ENCODE peak calls at places on chromosomes 13 and 19, in nine cellular contexts. One of them, this sample, is unnamed.

GRCh38 chr19:11019262-11019661 is 58.4 kb downstream of the SMARCA4 start:
- ATAC-seq in body of pancreas: no peak
- ATAC-seq in HCT116: no peak
- ATAC-seq in HepG2: no peak
- ATAC-seq in heart left ventricle: no peak
- ATAC-seq in A549: no peak
- ATAC-seq in K562: no peak
- ATAC-seq in IMR-90: no peak
- ATAC-seq in upper lobe of left lung: no peak
- ATAC-seq in this sample: no peak

GRCh38 chr19:58038688-58039204 is 4.9 kb downstream of the ZSCAN1 start:
- ATAC-seq in body of pancreas: no peak
- ATAC-seq in HCT116: no peak
- ATAC-seq in HepG2: peak
- ATAC-seq in heart left ventricle: no peak
- ATAC-seq in A549: no peak
- ATAC-seq in K562: no peak
- ATAC-seq in IMR-90: no peak
- ATAC-seq in upper lobe of left lung: no peak
- ATAC-seq in this sample: no peak

GRCh38 chr13:24243311-24243710 is 66.1 kb upstream of the C1QTNF9 start:
- ATAC-seq in body of pancreas: no peak
- ATAC-seq in HCT116: no peak
- ATAC-seq in HepG2: no peak
- ATAC-seq in heart left ventricle: no peak
- ATAC-seq in A549: no peak
- ATAC-seq in K562: no peak
- ATAC-seq in IMR-90: no peak
- ATAC-seq in upper lobe of left lung: peak
- ATAC-seq in this sample: peak

GRCh38 chr13:60051754-60052153 is 112.0 kb downstream of the DIAPH3 start:
- ATAC-seq in body of pancreas: no peak
- ATAC-seq in HCT116: no peak
- ATAC-seq in HepG2: no peak
- ATAC-seq in heart left ventricle: no peak
- ATAC-seq in A549: no peak
- ATAC-seq in K562: no peak
- ATAC-seq in IMR-90: no peak
- ATAC-seq in upper lobe of left lung: no peak
- ATAC-seq in this sample: no peak

GRCh38 chr13:74230984-74231443 is 96.8 kb upstream of the KLF12 start:
- ATAC-seq in body of pancreas: no peak
- ATAC-seq in HCT116: no peak
- ATAC-seq in HepG2: no peak
- ATAC-seq in heart left ventricle: no peak
- ATAC-seq in A549: no peak
- ATAC-seq in K562: no peak
- ATAC-seq in IMR-90: no peak
- ATAC-seq in upper lobe of left lung: no peak
- ATAC-seq in this sample: no peak

GRCh38 chr19:5579697-5580096 is 11.9 kb upstream of the TINCR start:
- ATAC-seq in body of pancreas: no peak
- ATAC-seq in HCT116: no peak
- ATAC-seq in HepG2: no peak
- ATAC-seq in heart left ventricle: no peak
- ATAC-seq in A549: no peak
- ATAC-seq in K562: no peak
- ATAC-seq in IMR-90: no peak
- ATAC-seq in upper lobe of left lung: no peak
- ATAC-seq in this sample: no peak

GRCh38 chr13:50829896-50830295 is 13.6 kb downstream of the DLEU7 start:
- ATAC-seq in body of pancreas: no peak
- ATAC-seq in HCT116: no peak
- ATAC-seq in HepG2: no peak
- ATAC-seq in heart left ventricle: no peak
- ATAC-seq in A549: no peak
- ATAC-seq in K562: no peak
- ATAC-seq in IMR-90: no peak
- ATAC-seq in upper lobe of left lung: no peak
- ATAC-seq in this sample: peak

GRCh38 chr13:31814523-31814922 is 75.2 kb downstream of the RXFP2 start:
- ATAC-seq in body of pancreas: no peak
- ATAC-seq in HCT116: no peak
- ATAC-seq in HepG2: no peak
- ATAC-seq in heart left ventricle: no peak
- ATAC-seq in A549: no peak
- ATAC-seq in K562: no peak
- ATAC-seq in IMR-90: no peak
- ATAC-seq in upper lobe of left lung: no peak
- ATAC-seq in this sample: no peak

GRCh38 chr13:40271931-40272775 is 394.3 kb downstream of the FOXO1 start:
- ATAC-seq in body of pancreas: peak
- ATAC-seq in HCT116: peak
- ATAC-seq in HepG2: no peak
- ATAC-seq in heart left ventricle: peak
- ATAC-seq in A549: peak
- ATAC-seq in K562: no peak
- ATAC-seq in IMR-90: no peak
- ATAC-seq in upper lobe of left lung: no peak
- ATAC-seq in this sample: peak

GRCh38 chr19:29679598-29680210 is 14.4 kb downstream of the PLEKHF1 start:
- ATAC-seq in body of pancreas: no peak
- ATAC-seq in HCT116: no peak
- ATAC-seq in HepG2: no peak
- ATAC-seq in heart left ventricle: no peak
- ATAC-seq in A549: no peak
- ATAC-seq in K562: no peak
- ATAC-seq in IMR-90: no peak
- ATAC-seq in upper lobe of left lung: no peak
- ATAC-seq in this sample: no peak

GRCh38 chr19:29277107-29277506 is 64.2 kb upstream of the UQCRFS1 start:
- ATAC-seq in body of pancreas: no peak
- ATAC-seq in HCT116: no peak
- ATAC-seq in HepG2: no peak
- ATAC-seq in heart left ventricle: peak
- ATAC-seq in A549: peak
- ATAC-seq in K562: peak
- ATAC-seq in IMR-90: no peak
- ATAC-seq in upper lobe of left lung: no peak
- ATAC-seq in this sample: no peak

GRCh38 chr13:40127476-40127875 is 472.0 kb downstream of the COG6 start:
- ATAC-seq in body of pancreas: no peak
- ATAC-seq in HCT116: no peak
- ATAC-seq in HepG2: no peak
- ATAC-seq in heart left ventricle: no peak
- ATAC-seq in A549: no peak
- ATAC-seq in K562: no peak
- ATAC-seq in IMR-90: no peak
- ATAC-seq in upper lobe of left lung: no peak
- ATAC-seq in this sample: no peak

GRCh38 chr19:2051771-2052704 is 994 bp upstream of the MKNK2 start:
- ATAC-seq in body of pancreas: no peak
- ATAC-seq in HCT116: no peak
- ATAC-seq in HepG2: peak
- ATAC-seq in heart left ventricle: no peak
- ATAC-seq in A549: no peak
- ATAC-seq in K562: no peak
- ATAC-seq in IMR-90: no peak
- ATAC-seq in upper lobe of left lung: no peak
- ATAC-seq in this sample: no peak

GRCh38 chr13:73861136-73861535 is 273.1 kb downstream of the KLF12 start:
- ATAC-seq in body of pancreas: no peak
- ATAC-seq in HCT116: no peak
- ATAC-seq in HepG2: no peak
- ATAC-seq in heart left ventricle: no peak
- ATAC-seq in A549: no peak
- ATAC-seq in K562: no peak
- ATAC-seq in IMR-90: no peak
- ATAC-seq in upper lobe of left lung: no peak
- ATAC-seq in this sample: no peak

GRCh38 chr13:30323524-30323923 is 16.2 kb upstream of the KATNAL1 start:
- ATAC-seq in body of pancreas: no peak
- ATAC-seq in HCT116: no peak
- ATAC-seq in HepG2: no peak
- ATAC-seq in heart left ventricle: no peak
- ATAC-seq in A549: no peak
- ATAC-seq in K562: no peak
- ATAC-seq in IMR-90: no peak
- ATAC-seq in upper lobe of left lung: no peak
- ATAC-seq in this sample: no peak

GRCh38 chr13:80873589-80873988 is 532.7 kb upstream of the SPRY2 start:
- ATAC-seq in body of pancreas: no peak
- ATAC-seq in HCT116: no peak
- ATAC-seq in HepG2: no peak
- ATAC-seq in heart left ventricle: peak
- ATAC-seq in A549: no peak
- ATAC-seq in K562: no peak
- ATAC-seq in IMR-90: no peak
- ATAC-seq in upper lobe of left lung: no peak
- ATAC-seq in this sample: no peak

GRCh38 chr19:44356383-44357111 is at the start of gene ZNF112:
- ATAC-seq in body of pancreas: peak
- ATAC-seq in HCT116: peak
- ATAC-seq in HepG2: peak
- ATAC-seq in heart left ventricle: peak
- ATAC-seq in A549: peak
- ATAC-seq in K562: peak
- ATAC-seq in IMR-90: peak
- ATAC-seq in upper lobe of left lung: peak
- ATAC-seq in this sample: peak
- TF ChIP-seq POLR2A in body of pancreas: peak
- TF ChIP-seq POLR2A in HCT116: peak
- TF ChIP-seq POLR2A in HepG2: peak
- TF ChIP-seq POLR2A in heart left ventricle: no peak
- TF ChIP-seq POLR2A in A549: peak
- TF ChIP-seq POLR2A in K562: no peak
- TF ChIP-seq POLR2A in IMR-90: peak
- TF ChIP-seq POLR2A in upper lobe of left lung: no peak
- TF ChIP-seq POLR2A in this sample: no peak

GRCh38 chr19:42422092-42422575 is 5.1 kb downstream of the LIPE start:
- ATAC-seq in body of pancreas: no peak
- ATAC-seq in HCT116: no peak
- ATAC-seq in HepG2: no peak
- ATAC-seq in heart left ventricle: peak
- ATAC-seq in A549: no peak
- ATAC-seq in K562: no peak
- ATAC-seq in IMR-90: no peak
- ATAC-seq in upper lobe of left lung: no peak
- ATAC-seq in this sample: no peak
- H3K27ac ChIP-seq in body of pancreas: no peak
- H3K27ac ChIP-seq in HCT116: no peak
- H3K27ac ChIP-seq in HepG2: no peak
- H3K27ac ChIP-seq in heart left ventricle: peak
- H3K27ac ChIP-seq in A549: no peak
- H3K27ac ChIP-seq in K562: no peak
- H3K27ac ChIP-seq in IMR-90: no peak
- H3K27ac ChIP-seq in upper lobe of left lung: peak
- H3K27ac ChIP-seq in this sample: no peak

GRCh38 chr13:112071011-112071901 is 4.3 kb downstream of the SOX1 start:
- ATAC-seq in body of pancreas: no peak
- ATAC-seq in HCT116: no peak
- ATAC-seq in HepG2: no peak
- ATAC-seq in heart left ventricle: no peak
- ATAC-seq in A549: no peak
- ATAC-seq in K562: no peak
- ATAC-seq in IMR-90: no peak
- ATAC-seq in upper lobe of left lung: no peak
- ATAC-seq in this sample: no peak

GRCh38 chr13:112071902-112072530 is 5.1 kb downstream of the SOX1 start:
- ATAC-seq in body of pancreas: no peak
- ATAC-seq in HCT116: no peak
- ATAC-seq in HepG2: no peak
- ATAC-seq in heart left ventricle: no peak
- ATAC-seq in A549: no peak
- ATAC-seq in K562: no peak
- ATAC-seq in IMR-90: no peak
- ATAC-seq in upper lobe of left lung: no peak
- ATAC-seq in this sample: no peak

GRCh38 chr13:112074139-112074710 is 7.3 kb downstream of the SOX1 start:
- ATAC-seq in body of pancreas: no peak
- ATAC-seq in HCT116: no peak
- ATAC-seq in HepG2: no peak
- ATAC-seq in heart left ventricle: no peak
- ATAC-seq in A549: no peak
- ATAC-seq in K562: no peak
- ATAC-seq in IMR-90: no peak
- ATAC-seq in upper lobe of left lung: no peak
- ATAC-seq in this sample: no peak

GRCh38 chr13:112073245-112074138 is 6.5 kb downstream of the SOX1 start:
- ATAC-seq in body of pancreas: no peak
- ATAC-seq in HCT116: no peak
- ATAC-seq in HepG2: no peak
- ATAC-seq in heart left ventricle: peak
- ATAC-seq in A549: no peak
- ATAC-seq in K562: no peak
- ATAC-seq in IMR-90: no peak
- ATAC-seq in upper lobe of left lung: peak
- ATAC-seq in this sample: no peak

DNA sequence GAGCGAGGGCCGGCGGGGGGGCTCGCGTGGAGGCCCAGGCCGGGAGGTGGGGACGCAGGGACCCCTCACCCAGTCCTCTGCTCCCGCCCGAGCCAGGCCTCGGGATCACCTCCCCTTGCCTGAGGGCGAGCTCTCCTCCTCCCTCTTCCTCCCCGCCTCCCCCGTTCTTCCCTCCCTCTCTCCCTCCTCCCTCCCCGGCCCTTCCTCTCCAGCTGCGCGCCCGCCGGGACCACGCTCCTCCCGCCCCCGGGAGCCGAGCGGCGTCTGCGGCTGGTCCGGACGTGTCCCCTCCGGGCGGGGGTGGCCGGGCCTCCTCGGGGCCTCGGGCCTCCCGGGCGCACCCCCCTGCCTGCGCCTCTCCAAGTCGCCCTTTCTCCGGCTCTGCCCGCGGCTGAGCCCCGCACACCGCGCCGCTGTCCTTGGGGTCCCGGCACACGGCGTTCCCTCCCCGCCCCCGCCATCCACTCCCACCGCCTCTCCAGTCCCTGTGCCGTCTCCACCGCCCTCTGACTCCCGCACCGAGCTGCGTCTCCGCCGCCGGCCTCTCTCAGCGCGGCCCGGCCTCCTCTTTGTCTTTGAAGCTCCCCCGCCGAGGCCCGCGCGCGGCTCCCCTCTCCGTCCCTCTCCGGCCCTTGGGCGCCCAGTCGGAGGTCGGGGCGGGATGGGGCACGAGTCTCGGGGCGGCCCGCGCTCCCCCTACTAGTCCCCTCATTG is 5.7 kb downstream of the SOX1 start:
- ATAC-seq in body of pancreas: no peak
- ATAC-seq in HCT116: no peak
- ATAC-seq in HepG2: no peak
- ATAC-seq in heart left ventricle: peak
- ATAC-seq in A549: no peak
- ATAC-seq in K562: no peak
- ATAC-seq in IMR-90: no peak
- ATAC-seq in upper lobe of left lung: no peak
- ATAC-seq in this sample: peak
- H3K4me3 ChIP-seq in body of pancreas: no peak
- H3K4me3 ChIP-seq in HCT116: no peak
- H3K4me3 ChIP-seq in HepG2: no peak
- H3K4me3 ChIP-seq in heart left ventricle: peak
- H3K4me3 ChIP-seq in A549: no peak
- H3K4me3 ChIP-seq in K562: no peak
- H3K4me3 ChIP-seq in IMR-90: no peak
- H3K4me3 ChIP-seq in upper lobe of left lung: peak
- H3K4me3 ChIP-seq in this sample: no peak

GRCh38 chr19:16416996-16417395 is 54.8 kb downstream of the EPS15L1 start:
- ATAC-seq in body of pancreas: no peak
- ATAC-seq in HCT116: no peak
- ATAC-seq in HepG2: no peak
- ATAC-seq in heart left ventricle: no peak
- ATAC-seq in A549: no peak
- ATAC-seq in K562: no peak
- ATAC-seq in IMR-90: no peak
- ATAC-seq in upper lobe of left lung: no peak
- ATAC-seq in this sample: no peak
- TF ChIP-seq POLR2A in body of pancreas: no peak
- TF ChIP-seq POLR2A in HCT116: no peak
- TF ChIP-seq POLR2A in HepG2: no peak
- TF ChIP-seq POLR2A in heart left ventricle: no peak
- TF ChIP-seq POLR2A in A549: no peak
- TF ChIP-seq POLR2A in K562: no peak
- TF ChIP-seq POLR2A in IMR-90: no peak
- TF ChIP-seq POLR2A in upper lobe of left lung: no peak
- TF ChIP-seq POLR2A in this sample: no peak